ENCODE peak calls at places on chromosomes 5 and 9, in five cellular contexts. D is stomach, S is Peyer's patch, B is upper lobe of left lung, A is tibial nerve. Y is an unnamed sample. For H3K9me3, the result is how much of the 10 kb centered on the place peaks cover.

GRCh38 chr5:2656186-2656585 is 95.3 kb downstream of the IRX2 start:
- DNase-seq in B (no peak), D (no peak), S (no peak), A (no peak), Y (no peak)

GRCh38 chr9:91245432-91246313 is 116.0 kb downstream of the AUH start:
- DNase-seq in D (peak), B (no peak), S (no peak), A (no peak), Y (no peak)

GRCh38 chr9:114624656-114625055 is 13.6 kb downstream of the TMEM268 start:
- DNase-seq in S (no peak), D (no peak), B (no peak), A (no peak), Y (no peak)

GRCh38 chr5:150329881-150330876 is 27.3 kb upstream of the TCOF1 start:
- DNase-seq in S (no peak), A (no peak), B (no peak), D (no peak), Y (no peak)

GRCh38 chr9:130897848-130898551 is 1.4 kb upstream of the QRFP start:
- DNase-seq in A (no peak), B (no peak), D (no peak), S (no peak), Y (no peak)

GRCh38 chr9:128644452-128644851 is 12.2 kb downstream of the DYNC2I2 start:
- DNase-seq in B (no peak), A (no peak), D (no peak), S (no peak), Y (no peak)

GRCh38 chr5:51226420-51226735 is 156.9 kb upstream of the ISL1 start:
- DNase-seq in A (no peak), B (peak), D (peak), S (no peak), Y (no peak)

GRCh38 chr5:143721960-143722359 is 90.0 kb upstream of the HMHB1 start:
- DNase-seq in A (no peak), S (no peak), D (no peak), B (no peak), Y (no peak)

GRCh38 chr5:9455826-9456434 is 89.9 kb downstream of the SEMA5A start:
- DNase-seq in D (no peak), A (no peak), B (no peak), S (no peak), Y (no peak)

GRCh38 chr5:158286827-158287226 is 427.9 kb upstream of the CLINT1 start:
- DNase-seq in S (no peak), A (no peak), B (no peak), D (no peak), Y (no peak)

GRCh38 chr9:38083858-38084555 is 15.0 kb upstream of the SHB start:
- DNase-seq in A (no peak), B (no peak), S (no peak), D (no peak), Y (peak)

GRCh38 chr5:61701877-61702602 is 370.0 kb downstream of the ZSWIM6 start:
- DNase-seq in S (no peak), D (no peak), A (no peak), B (no peak), Y (no peak)

GRCh38 chr5:138953370-138954256 is 78.5 kb upstream of the LRRTM2 start:
- DNase-seq in B (peak), D (peak), A (peak), S (peak), Y (peak)

GRCh38 chr5:140857177-140857986 is 1.7 kb downstream of the PCDHA10 start:
- DNase-seq in D (no peak), B (no peak), A (no peak), S (no peak), Y (no peak)

GRCh38 chr5:140862441-140863295 is 6.1 kb upstream of the PCDHA11 start:
- DNase-seq in B (no peak), S (no peak), D (no peak), A (no peak), Y (no peak)

GRCh38 chr5:140855772-140856674 is at the start of gene PCDHA10:
- DNase-seq in B (no peak), D (no peak), A (no peak), S (no peak), Y (no peak)

DNA sequence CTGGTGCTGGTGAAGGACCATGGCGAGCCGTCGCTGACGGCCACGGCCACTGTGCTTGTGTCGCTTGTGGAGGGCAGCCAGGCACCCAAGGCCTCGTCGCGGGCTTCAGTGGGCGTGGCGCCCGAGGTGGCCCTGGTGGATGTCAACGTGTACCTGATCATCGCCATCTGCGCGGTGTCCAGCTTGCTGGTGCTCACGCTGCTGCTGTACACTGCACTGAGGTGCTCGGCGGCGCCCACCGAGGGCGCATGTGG is 2.2 kb downstream of the PCDHA10 start:
- DNase-seq in B (no peak), S (no peak), A (no peak), D (no peak), Y (no peak)
- H3K9me3 ChIP-seq in B (under half), S (under half), A (under half), D (under half), Y (under half)

GRCh38 chr5:56116599-56117131 is 116.5 kb downstream of the ANKRD55 start:
- DNase-seq in B (no peak), D (no peak), S (no peak), A (no peak), Y (no peak)

GRCh38 chr5:56110646-56111403 is 116.1 kb upstream of the IL6ST start:
- DNase-seq in A (no peak), S (no peak), D (no peak), B (no peak), Y (no peak)

GRCh38 chr5:56111404-56111781 is 116.6 kb upstream of the IL6ST start:
- DNase-seq in S (no peak), D (no peak), B (no peak), A (no peak), Y (no peak)

GRCh38 chr5:56115589-56115988 is 117.5 kb downstream of the ANKRD55 start:
- DNase-seq in B (no peak), S (no peak), D (no peak), A (no peak), Y (no peak)

GRCh38 chr5:56112526-56113121 is 117.9 kb upstream of the IL6ST start:
- DNase-seq in B (no peak), D (no peak), A (peak), S (no peak), Y (no peak)
- H3K27ac ChIP-seq in B (no peak), D (no peak), A (no peak), S (no peak), Y (no peak)

GRCh38 chr9:106913276-106913675 is 50.3 kb downstream of the ZNF462 start:
- DNase-seq in A (no peak), D (no peak), B (no peak), S (no peak), Y (no peak)

GRCh38 chr9:106915851-106916250 is 52.9 kb downstream of the ZNF462 start:
- DNase-seq in B (no peak), A (no peak), S (no peak), D (no peak), Y (no peak)

GRCh38 chr9:106918825-106919509 is 56.0 kb downstream of the ZNF462 start:
- DNase-seq in S (no peak), B (no peak), D (no peak), A (no peak), Y (no peak)

GRCh38 chr9:106920091-106920490 is 57.1 kb downstream of the ZNF462 start:
- DNase-seq in A (no peak), D (no peak), S (no peak), B (no peak), Y (no peak)

GRCh38 chr9:106916491-106917235 is 53.7 kb downstream of the ZNF462 start:
- DNase-seq in S (no peak), A (peak), D (no peak), B (peak), Y (no peak)
- H3K4me3 ChIP-seq in S (no peak), A (no peak), D (no peak), B (no peak), Y (no peak)

GRCh38 chr5:45627076-45627656 is 69.0 kb downstream of the HCN1 start:
- DNase-seq in D (no peak), S (no peak), A (no peak), B (no peak), Y (no peak)

GRCh38 chr5:45623855-45624254 is 72.3 kb downstream of the HCN1 start:
- DNase-seq in S (no peak), A (no peak), D (no peak), B (no peak), Y (no peak)

DNA sequence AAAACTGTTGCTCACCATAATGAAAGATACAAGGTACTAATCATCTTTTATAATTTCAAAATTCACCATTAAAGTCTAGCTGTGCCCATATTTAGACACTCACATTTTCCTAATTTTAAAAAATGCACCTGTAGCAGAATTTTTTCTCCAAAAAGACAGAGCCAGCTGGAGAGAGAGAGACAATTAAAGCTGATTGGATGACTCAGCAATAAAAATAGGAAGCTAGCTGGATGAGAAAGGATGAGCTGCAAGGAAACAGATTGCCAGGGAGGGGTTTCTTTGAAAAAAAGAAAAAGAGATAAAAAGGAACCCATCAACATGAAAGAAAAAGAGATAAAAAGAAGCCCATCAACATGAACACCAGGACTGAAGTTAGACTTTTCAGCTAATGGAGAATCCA is 73.8 kb downstream of the HCN1 start:
- DNase-seq in B (no peak), A (no peak), D (no peak), S (no peak), Y (no peak)
- H3K9me3 ChIP-seq in B (under half), A (under half), D (under half), S (under half), Y (under half)

GRCh38 chr5:107805166-107805565 is 134.4 kb upstream of the EFNA5 start:
- DNase-seq in A (no peak), S (no peak), B (no peak), D (no peak), Y (no peak)

GRCh38 chr5:107808671-107809137 is 138.0 kb upstream of the EFNA5 start:
- DNase-seq in S (no peak), D (no peak), A (no peak), B (no peak), Y (no peak)

GRCh38 chr5:107806705-107807104 is 136.0 kb upstream of the EFNA5 start:
- DNase-seq in A (no peak), D (no peak), S (no peak), B (no peak), Y (no peak)

GRCh38 chr5:107805819-107806218 is 135.1 kb upstream of the EFNA5 start:
- DNase-seq in A (no peak), B (no peak), D (no peak), S (no peak), Y (no peak)

DNA sequence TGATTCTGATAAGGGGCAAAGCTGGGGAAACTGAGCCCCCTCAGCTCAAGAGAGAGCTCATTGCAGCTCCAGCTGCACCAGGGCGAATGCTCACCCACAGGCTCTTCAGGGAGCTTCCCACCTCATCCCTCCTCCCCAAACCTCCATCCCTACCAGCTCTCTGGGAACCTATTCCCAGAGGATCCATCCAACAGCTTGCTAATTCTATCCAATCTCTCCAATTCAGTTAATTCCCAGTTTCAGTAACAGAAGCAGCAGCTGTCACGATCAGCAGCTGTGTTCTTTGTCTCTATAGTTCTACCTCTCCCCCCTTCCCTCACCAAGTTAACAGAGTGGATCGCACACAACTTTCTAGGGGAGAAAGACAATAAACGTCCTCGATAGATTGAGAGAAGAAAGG is 135.5 kb upstream of the EFNA5 start:
- DNase-seq in A (no peak), S (no peak), B (no peak), D (no peak), Y (no peak)
- H3K27ac ChIP-seq in A (no peak), S (no peak), B (no peak), D (no peak), Y (no peak)

GRCh38 chr9:93095205-93096130 is 549 bp upstream of the CARD19 start:
- DNase-seq in D (peak), A (peak), S (peak), B (peak), Y (peak)

GRCh38 chr9:93096811-93097382 is 880 bp downstream of the CARD19 start:
- DNase-seq in A (no peak), D (no peak), B (peak), S (no peak), Y (no peak)

GRCh38 chr9:93094294-93095204 is 1.5 kb upstream of the CARD19 start:
- DNase-seq in A (peak), B (peak), S (peak), D (no peak), Y (peak)

GRCh38 chr9:93097496-93098205 is 1.6 kb downstream of the CARD19 start:
- DNase-seq in S (no peak), D (no peak), B (peak), A (no peak), Y (no peak)

GRCh38 chr9:93096131-93096802 is at the start of gene CARD19:
- DNase-seq in B (peak), D (peak), A (peak), S (peak), Y (peak)
- H3K4me3 ChIP-seq in B (peak), D (peak), A (peak), S (peak), Y (peak)

GRCh38 chr5:65948115-65948772 is 21.9 kb downstream of the ERBIN start:
- DNase-seq in D (no peak), A (no peak), B (no peak), S (no peak), Y (no peak)
- H3K9me3 ChIP-seq in D (under half), A (under half), B (under half), S (under half), Y (under half)

DNA sequence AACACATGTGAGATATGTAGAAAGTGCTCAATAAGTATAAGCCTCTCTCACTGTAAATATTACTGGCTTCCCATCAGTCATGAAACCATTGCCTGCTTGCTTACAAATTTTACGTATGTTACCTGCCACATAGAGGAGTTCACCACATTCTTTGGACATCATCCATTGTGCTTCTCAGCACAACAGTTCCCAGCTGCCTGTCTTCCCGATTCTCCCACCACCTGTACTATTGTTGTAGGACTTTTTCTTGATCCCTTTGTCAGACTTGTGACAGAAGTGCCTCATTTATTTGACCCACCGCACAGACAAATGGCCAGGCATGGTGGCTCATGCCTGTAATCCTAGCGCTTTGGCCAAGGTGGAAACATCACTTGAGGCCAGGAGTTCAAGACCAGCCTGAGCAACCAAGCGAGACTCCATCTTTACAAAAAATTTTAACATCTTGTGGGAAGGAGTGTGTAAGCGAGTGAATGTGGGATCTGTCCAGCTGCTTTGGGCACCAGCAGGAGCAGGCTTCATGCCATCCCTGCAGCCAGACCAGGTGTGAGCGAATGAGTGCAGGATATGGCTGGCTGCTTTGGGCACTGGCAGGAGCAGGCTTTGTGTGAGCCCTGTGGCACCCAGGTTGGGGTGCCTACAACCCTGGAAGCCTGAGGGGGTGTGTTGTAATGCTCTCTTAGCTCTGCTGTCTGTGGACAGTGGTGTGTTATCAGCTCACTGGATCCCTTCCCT is 139.9 kb upstream of the ELL2 start:
- DNase-seq in B (no peak), A (no peak), D (no peak), S (no peak), Y (no peak)
- H3K27ac ChIP-seq in B (no peak), A (no peak), D (no peak), S (no peak), Y (no peak)

GRCh38 chr9:76650692-76651091 is 113.5 kb upstream of the PCA3 start:
- DNase-seq in B (no peak), A (no peak), D (no peak), S (no peak), Y (no peak)
- H3K4me3 ChIP-seq in B (peak), A (peak), D (peak), S (peak), Y (no peak)

Y was measured in right atrium auricular region.